ENCODE peak calls at places on chromosomes 7 and 10, in nine cellular contexts. G is stimulated activated CD8-positive, alpha-beta memory T cell treated with anti-CD3 and anti-CD28 coated beads, Interleukin-7, amount 100 ng/mL, for 1 hour; P is stimulated activated CD4-positive, alpha-beta T cell treated with anti-CD3 and anti-CD28 coated beads, Interleukin-1b, Interleukin-23, amount 100 ng/mL, for 48 hours; L is activated T-helper 1 cell treated with anti-CD3 and anti-CD28 coated beads, Interleukin-12 subunit alpha, Interleukin-12 subunit beta, Interleukin-2, Interleukin-4 antibody, amounts not matched to agents 30 ng/mL and 10 ng/mL and 1 ng/mL, durations not matched to agents 14 hours and 24 hours and 36 hours; S is colonic mucosa; Z is WTC11; Q is iris pigment epithelial cell; R is T-helper 2 cell; C is amniotic stem cell. B is an unnamed sample.

GRCh38 chr10:76285012-76285411 is 853.6 kb downstream of the LRMDA start:
- DNase-seq in C (peak; percentile 65), P (no peak), G (no peak), Z (no peak), L (no peak), R (no peak), S (no peak), Q (peak; percentile 64), B (no peak)

GRCh38 chr10:61091531-61091930 is 147.5 kb upstream of the RHOBTB1 start:
- DNase-seq in Z (no peak), L (no peak), G (no peak), C (no peak), P (no peak), Q (no peak), S (no peak), R (no peak), B (no peak)

GRCh38 chr7:80499350-80499955 is 12.4 kb downstream of the GNAT3 start:
- DNase-seq in G (no peak), Q (peak; percentile 97), R (no peak), Z (peak; percentile 12), L (no peak), C (peak; percentile 62), P (no peak), S (no peak), B (no peak)

GRCh38 chr7:191105-192034 is 1.0 kb upstream of the FAM20C start:
- DNase-seq in S (peak; percentile 39), Q (peak; percentile 87), L (no peak), R (no peak), Z (no peak), G (no peak), P (no peak), C (peak; percentile 48), B (no peak)

GRCh38 chr7:92880212-92881090 is 44.1 kb upstream of the CDK6 start:
- DNase-seq in Z (peak; percentile 63), S (peak; percentile 24), G (no peak), C (no peak), L (no peak), R (no peak), Q (peak; percentile 17), P (no peak), B (peak; percentile 15)

GRCh38 chr10:72567421-72567820 is 58.5 kb downstream of the MICU1 start:
- DNase-seq in C (no peak), Z (no peak), G (no peak), L (no peak), Q (no peak), P (no peak), S (no peak), R (no peak), B (no peak)

GRCh38 chr7:113890326-113891030 is 28.3 kb downstream of the PPP1R3A start:
- DNase-seq in Q (peak; percentile 10), R (no peak), L (no peak), S (no peak), P (no peak), G (no peak), C (peak; percentile 48), Z (no peak), B (no peak)

GRCh38 chr10:121668336-121669009 is 70.2 kb upstream of the FGFR2 start:
- DNase-seq in Z (peak; percentile 56), S (peak; percentile 24), G (no peak), C (no peak), R (no peak), P (no peak), L (no peak), Q (no peak), B (peak; percentile 26)

GRCh38 chr7:140610204-140611165 is 30.1 kb downstream of the DENND2A start:
- DNase-seq in P (no peak), C (no peak), Z (no peak), Q (no peak), G (no peak), L (no peak), R (no peak), S (no peak), B (no peak)